ENCODE peak calls at places on chromosome 17, in four cellular contexts. W is EH; V is adrenal gland; U is CD4-positive, alpha-beta T cell. H is an unnamed sample.

GRCh38 chr17:78390241-78391050 is 12.0 kb downstream of the PGS1 start:
- DNase-seq in W (peak; percentile 99), V (no peak), U (no peak), H (peak; percentile 93)

GRCh38 chr17:58531122-58531521 is 16.7 kb upstream of the MTMR4 start:
- DNase-seq in W (no peak), V (no peak), U (no peak), H (no peak)

GRCh38 chr17:41329279-41329925 is 13.9 kb upstream of the KRTAP17-1 start:
- DNase-seq in W (peak; percentile 75), V (peak; percentile 45), U (no peak), H (peak; percentile 17)

GRCh38 chr17:40480501-40481003 is 20.9 kb downstream of the TNS4 start:
- DNase-seq in W (peak; percentile 59), V (no peak), U (peak; percentile 76), H (no peak)

GRCh38 chr17:7767425-7768021 is 50.0 kb downstream of the DNAH2 start:
- DNase-seq in W (peak; percentile 14), V (no peak), U (no peak), H (no peak)

GRCh38 chr17:63382826-63383225 is 63.3 kb downstream of the CYB561 start:
- DNase-seq in W (peak; percentile 64), V (no peak), U (no peak), H (no peak)

GRCh38 chr17:332558-333322 is 19.9 kb downstream of the RPH3AL start:
- DNase-seq in W (peak; percentile 71), V (peak; percentile 81), U (no peak), H (peak; percentile 5)

GRCh38 chr17:7855643-7856080 is 796 bp downstream of the TMEM88 start:
- DNase-seq in W (no peak), V (peak; percentile 57), U (no peak), H (no peak)

GRCh38 chr17:67606896-67607604 is 110.7 kb upstream of the NOL11 start:
- DNase-seq in W (no peak), V (peak; percentile 85), U (no peak), H (no peak)

GRCh38 chr17:77453613-77454559 is 313.1 kb downstream of the SEC14L1 start:
- DNase-seq in W (no peak), V (no peak), U (no peak), H (no peak)

GRCh38 chr17:34361478-34362061 is 1.5 kb downstream of the CCL1 start:
- DNase-seq in W (peak; percentile 84), V (peak; percentile 87), U (peak; percentile 21), H (peak; percentile 48)

GRCh38 chr17:14298221-14298994 is 2.5 kb upstream of the HS3ST3B1 start:
- DNase-seq in W (no peak), V (no peak), U (no peak), H (no peak)

GRCh38 chr17:41733348-41734138 is 900 bp downstream of the HAP1 start:
- DNase-seq in W (no peak), V (no peak), U (no peak), H (no peak)

GRCh38 chr17:63399316-63399715 is 46.8 kb downstream of the CYB561 start:
- DNase-seq in W (peak; percentile 69), V (no peak), U (no peak), H (no peak)

GRCh38 chr17:33892677-33893076 is 362.4 kb upstream of the CCL2 start:
- DNase-seq in W (no peak), V (no peak), U (no peak), H (no peak)

GRCh38 chr17:40157972-40158371 is 17.6 kb downstream of the CASC3 start:
- DNase-seq in W (no peak), V (no peak), U (no peak), H (no peak)

GRCh38 chr17:19024101-19025078 is 19.8 kb upstream of the FAM83G start:
- DNase-seq in W (peak; percentile 69), V (no peak), U (no peak), H (no peak)

GRCh38 chr17:57755479-57756070 is 10.5 kb upstream of the CCDC182 start:
- DNase-seq in W (peak; percentile 3), V (no peak), U (no peak), H (no peak)

GRCh38 chr17:28416703-28417311 is 10.8 kb upstream of the SLC46A1 start:
- DNase-seq in W (peak; percentile 70), V (peak; percentile 76), U (peak; percentile 39), H (peak; percentile 22)

GRCh38 chr17:81164464-81165245 is 652 bp upstream of the PVALEF start:
- DNase-seq in W (no peak), V (peak; percentile 36), U (no peak), H (no peak)

GRCh38 chr17:59331929-59332889 is 754 bp downstream of the YPEL2 start:
- DNase-seq in W (peak; percentile 42), V (peak; percentile 56), U (peak; percentile 22), H (no peak)

GRCh38 chr17:1752425-1752941 is 9.4 kb upstream of the SERPINF1 start:
- DNase-seq in W (no peak), V (peak; percentile 85), U (no peak), H (no peak)

GRCh38 chr17:48970224-48970623 is 1.8 kb upstream of the GIP start:
- DNase-seq in W (peak; percentile 36), V (no peak), U (no peak), H (no peak)

GRCh38 chr17:79645022-79645776 is 34.3 kb upstream of the RBFOX3 start:
- DNase-seq in W (no peak), V (no peak), U (no peak), H (no peak)

GRCh38 chr17:50094753-50095616 is at the start of gene PDK2:
- DNase-seq in W (peak; percentile 96), V (peak; percentile 98), U (peak; percentile 95), H (peak; percentile 75)

GRCh38 chr17:65121368-65121767 is 15.8 kb upstream of the RGS9 start:
- DNase-seq in W (no peak), V (no peak), U (no peak), H (no peak)

GRCh38 chr17:47891545-47892088 is 4.4 kb upstream of the SP2 start:
- DNase-seq in W (no peak), V (no peak), U (no peak), H (no peak)

GRCh38 chr17:63675607-63676539 is 24.1 kb downstream of the LIMD2 start:
- DNase-seq in W (peak; percentile 92), V (peak; percentile 95), U (no peak), H (peak; percentile 52)

GRCh38 chr17:63029520-63029919 is 63.5 kb downstream of the TANC2 start:
- DNase-seq in W (peak; percentile 85), V (no peak), U (no peak), H (peak; percentile 55)

GRCh38 chr17:77695386-77695785 is 263.1 kb upstream of the TNRC6C start:
- DNase-seq in W (no peak), V (no peak), U (no peak), H (no peak)

GRCh38 chr17:59001158-59001814 is 105.4 kb downstream of the TRIM37 start:
- DNase-seq in W (peak; percentile 85), V (peak; percentile 86), U (peak; percentile 52), H (peak; percentile 48)

GRCh38 chr17:63425478-63425877 is 20.6 kb downstream of the CYB561 start:
- DNase-seq in W (peak; percentile 83), V (peak; percentile 79), U (peak; percentile 57), H (peak; percentile 67)

GRCh38 chr17:1617620-1618174 is 10.9 kb downstream of the SLC43A2 start:
- DNase-seq in W (peak; percentile 85), V (peak; percentile 75), U (no peak), H (peak; percentile 68)

GRCh38 chr17:63918305-63918704 is 334 bp downstream of the GH1 start:
- DNase-seq in W (no peak), V (no peak), U (no peak), H (no peak)

GRCh38 chr17:77439382-77440013 is 298.7 kb downstream of the SEC14L1 start:
- DNase-seq in W (no peak), V (no peak), U (no peak), H (no peak)

GRCh38 chr17:83072600-83073358 is 6.6 kb upstream of the METRNL start:
- DNase-seq in W (no peak), V (no peak), U (no peak), H (no peak)

GRCh38 chr17:65544658-65545057 is 16.8 kb downstream of the AXIN2 start:
- DNase-seq in W (no peak), V (no peak), U (no peak), H (no peak)

GRCh38 chr17:31561469-31562412 is 170.3 kb downstream of the RAB11FIP4 start:
- DNase-seq in W (peak; percentile 82), V (no peak), U (no peak), H (no peak)